ENCODE peak calls at places on chromosomes 2 and 18, in eight cellular contexts. One of them, this sample, is unnamed.

GRCh38 chr2:230713331-230714121 is 884 bp downstream of the CAB39 start:
- DNase-seq in pancreas: peak
- DNase-seq in lung: peak
- DNase-seq in endothelial cell: peak
- DNase-seq in lower lobe of right lung: peak
- DNase-seq in MCF 10A: peak
- DNase-seq in glutamatergic neuron: peak
- DNase-seq in GM13977: peak
- DNase-seq in this sample: peak

GRCh38 chr18:80088036-80088435 is 21.0 kb upstream of the ADNP2 start:
- DNase-seq in pancreas: no peak
- DNase-seq in lung: no peak
- DNase-seq in endothelial cell: no peak
- DNase-seq in lower lobe of right lung: no peak
- DNase-seq in MCF 10A: no peak
- DNase-seq in glutamatergic neuron: no peak
- DNase-seq in GM13977: no peak
- DNase-seq in this sample: no peak

GRCh38 chr2:38704664-38705063 is 38.8 kb downstream of the GALM start:
- DNase-seq in pancreas: no peak
- DNase-seq in lung: no peak
- DNase-seq in endothelial cell: no peak
- DNase-seq in lower lobe of right lung: no peak
- DNase-seq in MCF 10A: no peak
- DNase-seq in glutamatergic neuron: no peak
- DNase-seq in GM13977: no peak
- DNase-seq in this sample: no peak

GRCh38 chr2:4782647-4783046 is 909.5 kb upstream of the SOX11 start:
- DNase-seq in pancreas: no peak
- DNase-seq in lung: no peak
- DNase-seq in endothelial cell: no peak
- DNase-seq in lower lobe of right lung: no peak
- DNase-seq in MCF 10A: no peak
- DNase-seq in glutamatergic neuron: no peak
- DNase-seq in GM13977: no peak
- DNase-seq in this sample: no peak

GRCh38 chr2:23312996-23313606 is 71.9 kb upstream of the KLHL29 start:
- DNase-seq in pancreas: no peak
- DNase-seq in lung: no peak
- DNase-seq in endothelial cell: peak
- DNase-seq in lower lobe of right lung: no peak
- DNase-seq in MCF 10A: peak
- DNase-seq in glutamatergic neuron: peak
- DNase-seq in GM13977: peak
- DNase-seq in this sample: peak

GRCh38 chr2:119195887-119196286 is 27.7 kb upstream of the STEAP3 start:
- DNase-seq in pancreas: no peak
- DNase-seq in lung: no peak
- DNase-seq in endothelial cell: no peak
- DNase-seq in lower lobe of right lung: no peak
- DNase-seq in MCF 10A: no peak
- DNase-seq in glutamatergic neuron: no peak
- DNase-seq in GM13977: no peak
- DNase-seq in this sample: no peak

GRCh38 chr18:48868468-48869466 is 82.0 kb downstream of the SMAD7 start:
- DNase-seq in pancreas: no peak
- DNase-seq in lung: no peak
- DNase-seq in endothelial cell: no peak
- DNase-seq in lower lobe of right lung: peak
- DNase-seq in MCF 10A: no peak
- DNase-seq in glutamatergic neuron: peak
- DNase-seq in GM13977: peak
- DNase-seq in this sample: peak

GRCh38 chr18:63410792-63411191 is 11.5 kb downstream of the VPS4B start:
- DNase-seq in pancreas: no peak
- DNase-seq in lung: no peak
- DNase-seq in endothelial cell: no peak
- DNase-seq in lower lobe of right lung: no peak
- DNase-seq in MCF 10A: peak
- DNase-seq in glutamatergic neuron: no peak
- DNase-seq in GM13977: no peak
- DNase-seq in this sample: no peak

GRCh38 chr18:49707594-49707993 is 105.7 kb downstream of the ACAA2 start:
- DNase-seq in pancreas: no peak
- DNase-seq in lung: no peak
- DNase-seq in endothelial cell: no peak
- DNase-seq in lower lobe of right lung: no peak
- DNase-seq in MCF 10A: no peak
- DNase-seq in glutamatergic neuron: no peak
- DNase-seq in GM13977: no peak
- DNase-seq in this sample: no peak

GRCh38 chr2:200635251-200635650 is 49.4 kb downstream of the AOX1 start:
- DNase-seq in pancreas: no peak
- DNase-seq in lung: no peak
- DNase-seq in endothelial cell: no peak
- DNase-seq in lower lobe of right lung: no peak
- DNase-seq in MCF 10A: peak
- DNase-seq in glutamatergic neuron: no peak
- DNase-seq in GM13977: no peak
- DNase-seq in this sample: no peak

GRCh38 chr2:226536410-226536809 is 263.2 kb downstream of the IRS1 start:
- DNase-seq in pancreas: no peak
- DNase-seq in lung: no peak
- DNase-seq in endothelial cell: no peak
- DNase-seq in lower lobe of right lung: no peak
- DNase-seq in MCF 10A: no peak
- DNase-seq in glutamatergic neuron: no peak
- DNase-seq in GM13977: no peak
- DNase-seq in this sample: no peak

GRCh38 chr18:36441872-36442271 is 144.4 kb downstream of the FHOD3 start:
- DNase-seq in pancreas: no peak
- DNase-seq in lung: no peak
- DNase-seq in endothelial cell: no peak
- DNase-seq in lower lobe of right lung: no peak
- DNase-seq in MCF 10A: peak
- DNase-seq in glutamatergic neuron: no peak
- DNase-seq in GM13977: no peak
- DNase-seq in this sample: no peak

GRCh38 chr18:67218556-67218955 is 298.0 kb downstream of the DSEL start:
- DNase-seq in pancreas: no peak
- DNase-seq in lung: no peak
- DNase-seq in endothelial cell: no peak
- DNase-seq in lower lobe of right lung: no peak
- DNase-seq in MCF 10A: no peak
- DNase-seq in glutamatergic neuron: no peak
- DNase-seq in GM13977: no peak
- DNase-seq in this sample: no peak

GRCh38 chr2:70496819-70497218 is 56.8 kb downstream of the TGFA start:
- DNase-seq in pancreas: no peak
- DNase-seq in lung: no peak
- DNase-seq in endothelial cell: no peak
- DNase-seq in lower lobe of right lung: no peak
- DNase-seq in MCF 10A: peak
- DNase-seq in glutamatergic neuron: no peak
- DNase-seq in GM13977: no peak
- DNase-seq in this sample: no peak

GRCh38 chr2:231573096-231573495 is 19.6 kb upstream of the TEX44 start:
- DNase-seq in pancreas: no peak
- DNase-seq in lung: no peak
- DNase-seq in endothelial cell: no peak
- DNase-seq in lower lobe of right lung: no peak
- DNase-seq in MCF 10A: no peak
- DNase-seq in glutamatergic neuron: no peak
- DNase-seq in GM13977: no peak
- DNase-seq in this sample: no peak

GRCh38 chr2:1826188-1826905 is 82.0 kb upstream of the PXDN start:
- DNase-seq in pancreas: no peak
- DNase-seq in lung: no peak
- DNase-seq in endothelial cell: no peak
- DNase-seq in lower lobe of right lung: no peak
- DNase-seq in MCF 10A: no peak
- DNase-seq in glutamatergic neuron: peak
- DNase-seq in GM13977: no peak
- DNase-seq in this sample: no peak

GRCh38 chr18:7601249-7601620 is 34.1 kb downstream of the PTPRM start:
- DNase-seq in pancreas: no peak
- DNase-seq in lung: no peak
- DNase-seq in endothelial cell: no peak
- DNase-seq in lower lobe of right lung: no peak
- DNase-seq in MCF 10A: peak
- DNase-seq in glutamatergic neuron: no peak
- DNase-seq in GM13977: no peak
- DNase-seq in this sample: no peak
- TF ChIP-seq CTCF in pancreas: no peak
- TF ChIP-seq CTCF in lung: no peak
- TF ChIP-seq CTCF in endothelial cell: no peak
- TF ChIP-seq CTCF in lower lobe of right lung: no peak
- TF ChIP-seq CTCF in MCF 10A: no peak
- TF ChIP-seq CTCF in glutamatergic neuron: no peak
- TF ChIP-seq CTCF in GM13977: no peak
- TF ChIP-seq CTCF in this sample: no peak

GRCh38 chr2:62467475-62468321 is 38.3 kb downstream of the TMEM17 start:
- DNase-seq in pancreas: no peak
- DNase-seq in lung: peak
- DNase-seq in endothelial cell: no peak
- DNase-seq in lower lobe of right lung: peak
- DNase-seq in MCF 10A: peak
- DNase-seq in glutamatergic neuron: no peak
- DNase-seq in GM13977: no peak
- DNase-seq in this sample: no peak
- TF ChIP-seq CTCF in pancreas: no peak
- TF ChIP-seq CTCF in lung: no peak
- TF ChIP-seq CTCF in endothelial cell: no peak
- TF ChIP-seq CTCF in lower lobe of right lung: no peak
- TF ChIP-seq CTCF in MCF 10A: no peak
- TF ChIP-seq CTCF in glutamatergic neuron: no peak
- TF ChIP-seq CTCF in GM13977: no peak
- TF ChIP-seq CTCF in this sample: no peak

GRCh38 chr2:177059313-177059712 is 153.3 kb upstream of the HNRNPA3 start:
- DNase-seq in pancreas: no peak
- DNase-seq in lung: no peak
- DNase-seq in endothelial cell: no peak
- DNase-seq in lower lobe of right lung: no peak
- DNase-seq in MCF 10A: no peak
- DNase-seq in glutamatergic neuron: no peak
- DNase-seq in GM13977: no peak
- DNase-seq in this sample: no peak

GRCh38 chr2:177051278-177051677 is 161.3 kb upstream of the HNRNPA3 start:
- DNase-seq in pancreas: no peak
- DNase-seq in lung: no peak
- DNase-seq in endothelial cell: no peak
- DNase-seq in lower lobe of right lung: no peak
- DNase-seq in MCF 10A: no peak
- DNase-seq in glutamatergic neuron: no peak
- DNase-seq in GM13977: no peak
- DNase-seq in this sample: no peak

GRCh38 chr2:177058747-177059146 is 153.8 kb upstream of the HNRNPA3 start:
- DNase-seq in pancreas: no peak
- DNase-seq in lung: no peak
- DNase-seq in endothelial cell: no peak
- DNase-seq in lower lobe of right lung: no peak
- DNase-seq in MCF 10A: no peak
- DNase-seq in glutamatergic neuron: no peak
- DNase-seq in GM13977: peak
- DNase-seq in this sample: peak

DNA sequence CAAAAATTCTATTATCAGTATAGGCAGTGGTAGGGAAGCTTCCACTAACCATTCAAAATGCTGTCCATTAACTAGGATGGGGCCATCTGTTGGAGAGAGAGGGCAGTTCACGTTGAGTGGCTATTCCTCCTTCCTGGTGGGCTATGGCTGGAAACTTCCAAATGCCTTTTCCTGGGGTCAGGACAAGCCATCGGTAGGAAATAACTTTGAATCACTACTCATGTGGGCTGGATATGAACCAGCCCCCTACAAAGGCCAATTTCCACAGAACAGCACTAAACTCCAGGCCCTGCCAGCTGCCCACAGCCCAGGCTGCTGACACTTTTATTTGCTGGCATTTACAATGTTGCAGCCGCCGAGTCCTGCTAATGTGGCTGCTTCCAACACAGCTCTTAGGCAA is 156.1 kb upstream of the HNRNPA3 start:
- DNase-seq in pancreas: no peak
- DNase-seq in lung: no peak
- DNase-seq in endothelial cell: peak
- DNase-seq in lower lobe of right lung: no peak
- DNase-seq in MCF 10A: no peak
- DNase-seq in glutamatergic neuron: no peak
- DNase-seq in GM13977: no peak
- DNase-seq in this sample: no peak
- TF ChIP-seq CTCF in pancreas: no peak
- TF ChIP-seq CTCF in lung: no peak
- TF ChIP-seq CTCF in endothelial cell: peak
- TF ChIP-seq CTCF in lower lobe of right lung: no peak
- TF ChIP-seq CTCF in MCF 10A: no peak
- TF ChIP-seq CTCF in glutamatergic neuron: peak
- TF ChIP-seq CTCF in GM13977: peak
- TF ChIP-seq CTCF in this sample: peak

DNA sequence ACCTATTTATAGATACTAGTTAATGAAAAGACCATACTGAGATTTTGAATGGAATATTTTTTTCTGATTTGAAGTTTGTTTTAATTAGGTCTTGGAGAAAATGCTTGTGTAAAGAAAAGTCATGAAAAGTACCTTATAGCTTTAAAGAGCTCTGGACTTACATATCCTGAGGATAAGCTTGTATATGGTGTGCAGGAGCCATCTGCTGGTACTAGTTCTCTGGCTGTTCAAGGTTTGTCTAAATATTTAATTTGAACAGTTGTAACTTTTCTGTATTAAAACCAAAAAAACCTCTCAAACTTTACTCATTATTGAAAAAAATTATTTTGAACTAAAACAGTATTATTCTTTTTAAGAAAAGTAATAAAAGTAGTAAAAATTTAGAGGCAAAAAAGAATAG is 50.2 kb downstream of the UBR3 start:
- DNase-seq in pancreas: no peak
- DNase-seq in lung: no peak
- DNase-seq in endothelial cell: no peak
- DNase-seq in lower lobe of right lung: no peak
- DNase-seq in MCF 10A: peak
- DNase-seq in glutamatergic neuron: no peak
- DNase-seq in GM13977: no peak
- DNase-seq in this sample: peak
- TF ChIP-seq CTCF in pancreas: no peak
- TF ChIP-seq CTCF in lung: no peak
- TF ChIP-seq CTCF in endothelial cell: no peak
- TF ChIP-seq CTCF in lower lobe of right lung: no peak
- TF ChIP-seq CTCF in MCF 10A: peak
- TF ChIP-seq CTCF in glutamatergic neuron: no peak
- TF ChIP-seq CTCF in GM13977: peak
- TF ChIP-seq CTCF in this sample: no peak